ENCODE peak calls at places on chromosome 18, in four cellular contexts. P is AG10803, K is adrenal gland, S is H9. E is an unnamed sample.

GRCh38 chr18:13613591-13614317 is 112.6 kb downstream of the FAM210A start:
- DNase-seq in P (no peak), K (no peak), S (no peak), E (no peak)

GRCh38 chr18:1090758-1091157 is 186.1 kb downstream of the ADCYAP1 start:
- DNase-seq in P (no peak), K (no peak), S (no peak), E (no peak)

GRCh38 chr18:35383136-35383535 is 6.0 kb upstream of the ZNF396 start:
- DNase-seq in P (no peak), K (no peak), S (no peak), E (no peak)

GRCh38 chr18:41347057-41347456 is 608.0 kb upstream of the PIK3C3 start:
- DNase-seq in P (peak), K (no peak), S (no peak), E (peak)

GRCh38 chr18:31015715-31016459 is 26.7 kb downstream of the DSC3 start:
- DNase-seq in P (no peak), K (no peak), S (no peak), E (no peak)

GRCh38 chr18:45110577-45111506 is 430.2 kb downstream of the SETBP1 start:
- DNase-seq in P (peak), K (no peak), S (no peak), E (no peak)

GRCh38 chr18:3525870-3526420 is 76.0 kb downstream of the TGIF1 start:
- DNase-seq in P (no peak), K (no peak), S (no peak), E (no peak)

GRCh38 chr18:45291616-45292612 is 323.4 kb upstream of the SLC14A2 start:
- DNase-seq in P (peak), K (no peak), S (no peak), E (peak)

GRCh38 chr18:46413684-46414083 is 243.3 kb downstream of the LOXHD1 start:
- DNase-seq in P (no peak), K (no peak), S (no peak), E (no peak)

GRCh38 chr18:44737623-44738022 is 56.9 kb downstream of the SETBP1 start:
- DNase-seq in P (no peak), K (no peak), S (no peak), E (no peak)

GRCh38 chr18:2902327-2902726 is 55.5 kb downstream of the EMILIN2 start:
- DNase-seq in P (no peak), K (no peak), S (no peak), E (no peak)

GRCh38 chr18:54222922-54223567 is 1.4 kb downstream of the MBD2 start:
- DNase-seq in P (no peak), K (no peak), S (no peak), E (no peak)

GRCh38 chr18:37564796-37565137 is 831 bp downstream of the CELF4 start:
- DNase-seq in P (peak), K (peak), S (peak), E (peak)

GRCh38 chr18:60172030-60172429 is 200.5 kb downstream of the MC4R start:
- DNase-seq in P (no peak), K (no peak), S (no peak), E (no peak)

GRCh38 chr18:36127866-36128845 is 984 bp downstream of the SLC39A6 start:
- DNase-seq in P (peak), K (peak), S (peak), E (peak)

GRCh38 chr18:40159141-40160017 is 1795.7 kb upstream of the PIK3C3 start:
- DNase-seq in P (peak), K (no peak), S (no peak), E (peak)

GRCh38 chr18:77151791-77152517 is 19.4 kb upstream of the MBP start:
- DNase-seq in P (no peak), K (no peak), S (no peak), E (no peak)

GRCh38 chr18:25786778-25787177 is 303.6 kb downstream of the SS18 start:
- DNase-seq in P (peak), K (peak), S (no peak), E (peak)

GRCh38 chr18:5729983-5730699 is 165.2 kb downstream of the TMEM200C start:
- DNase-seq in P (no peak), K (no peak), S (no peak), E (no peak)

GRCh38 chr18:63307555-63308200 is 11.9 kb downstream of the BCL2 start:
- DNase-seq in P (peak), K (no peak), S (no peak), E (no peak)

GRCh38 chr18:76446321-76446720 is 48.7 kb downstream of the ZNF516 start:
- DNase-seq in P (no peak), K (no peak), S (no peak), E (no peak)

GRCh38 chr18:54415086-54415485 is 57.4 kb downstream of the C18orf54 start:
- DNase-seq in P (no peak), K (no peak), S (no peak), E (no peak)

GRCh38 chr18:30359521-30359920 is 683.0 kb downstream of the DSC3 start:
- DNase-seq in P (no peak), K (no peak), S (no peak), E (no peak)

DNA sequence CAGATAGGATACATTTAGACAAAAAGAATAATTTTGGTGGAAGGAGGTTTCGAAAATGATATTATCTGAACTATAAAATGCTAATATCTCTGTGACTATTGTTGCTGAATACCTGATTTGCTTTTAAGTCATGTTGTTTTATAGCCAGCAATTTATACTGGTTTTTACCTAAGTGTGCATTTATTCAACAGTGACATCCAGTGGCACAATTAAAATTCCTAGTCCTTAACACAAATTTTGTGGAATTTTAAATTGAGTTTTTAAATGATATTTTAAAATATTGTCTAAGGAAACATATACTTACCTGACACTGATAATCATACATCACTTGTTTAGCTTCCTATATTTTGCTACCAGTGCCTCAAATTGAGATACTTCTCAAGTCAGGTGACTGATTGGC is 144.8 kb downstream of the ARHGAP28 start:
- DNase-seq in P (no peak), K (no peak), S (no peak), E (peak)
- TF ChIP-seq CTCF in P (no peak), K (peak), S (no peak), E (peak)

GRCh38 chr18:50187659-50188058 is 7.3 kb downstream of the MYO5B start:
- DNase-seq in P (no peak), K (no peak), S (no peak), E (no peak)
- TF ChIP-seq CTCF in P (no peak), K (no peak), S (peak), E (no peak)

GRCh38 chr18:79451237-79452125 is 55.8 kb downstream of the NFATC1 start:
- DNase-seq in P (no peak), K (no peak), S (no peak), E (no peak)
- TF ChIP-seq CTCF in P (no peak), K (no peak), S (peak), E (no peak)

GRCh38 chr18:34075963-34076860 is 148.5 kb downstream of the NOL4 start:
- DNase-seq in P (no peak), K (no peak), S (no peak), E (no peak)

GRCh38 chr18:34077599-34077998 is 147.1 kb downstream of the NOL4 start:
- DNase-seq in P (no peak), K (no peak), S (no peak), E (no peak)
- TF ChIP-seq CTCF in P (no peak), K (no peak), S (peak), E (no peak)

GRCh38 chr18:11119962-11120361 is 29.4 kb downstream of the PIEZO2 start:
- DNase-seq in P (peak), K (peak), S (no peak), E (peak)
- TF ChIP-seq CTCF in P (no peak), K (no peak), S (no peak), E (no peak)

GRCh38 chr18:58046794-58047555 is 2.9 kb downstream of the NEDD4L start:
- DNase-seq in P (no peak), K (no peak), S (no peak), E (no peak)
- TF ChIP-seq CTCF in P (no peak), K (no peak), S (peak), E (no peak)

GRCh38 chr18:22132763-22133162 is 36.6 kb upstream of the GATA6 start:
- DNase-seq in P (no peak), K (no peak), S (no peak), E (no peak)
- TF ChIP-seq CTCF in P (no peak), K (no peak), S (no peak), E (no peak)

GRCh38 chr18:73841661-73842060 is 306.0 kb downstream of the FBXO15 start:
- DNase-seq in P (no peak), K (no peak), S (no peak), E (no peak)
- TF ChIP-seq CTCF in P (peak), K (no peak), S (peak), E (peak)

E was measured in fibroblast of villous mesenchyme.